ENCODE peak calls at places on chromosome 14, in seven cellular contexts. Z is OCI-LY7, Y is HCT116, U is RWPE2, W is fibroblast of pulmonary artery, F is heart left ventricle, M is uterus. N is an unnamed sample.

GRCh38 chr14:51677276-51677675 is 25.6 kb downstream of the FRMD6 start:
- DNase-seq in M (no peak), U (no peak), Y (no peak), F (no peak), Z (no peak), W (peak), N (no peak)

GRCh38 chr14:20697273-20698017 is 8.9 kb downstream of the ANG start:
- DNase-seq in W (peak), M (peak), F (no peak), Y (peak), Z (peak), U (no peak), N (peak)

GRCh38 chr14:60616326-60617044 is 32.8 kb downstream of the SIX1 start:
- DNase-seq in U (no peak), Z (no peak), Y (no peak), F (no peak), M (no peak), W (no peak), N (no peak)

GRCh38 chr14:44607701-44608100 is 100.6 kb upstream of the FSCB start:
- DNase-seq in W (no peak), M (no peak), F (no peak), Y (no peak), Z (no peak), U (no peak), N (no peak)

GRCh38 chr14:73524493-73524892 is 12.4 kb upstream of the ACOT1 start:
- DNase-seq in Y (no peak), F (no peak), W (no peak), M (no peak), U (no peak), Z (no peak), N (no peak)

GRCh38 chr14:61147369-61147897 is 133.7 kb downstream of the TMEM30B start:
- DNase-seq in M (no peak), W (peak), F (no peak), Y (no peak), Z (no peak), U (no peak), N (no peak)

GRCh38 chr14:64394423-64394822 is 6.3 kb downstream of the MTHFD1 start:
- DNase-seq in M (no peak), W (no peak), Y (no peak), Z (no peak), F (no peak), U (no peak), N (no peak)

GRCh38 chr14:99522025-99522401 is 40.8 kb downstream of the CCNK start:
- DNase-seq in Z (no peak), F (peak), W (no peak), U (no peak), M (no peak), Y (no peak), N (no peak)

GRCh38 chr14:91366749-91367148 is 50.9 kb downstream of the CCDC88C start:
- DNase-seq in Y (no peak), W (no peak), F (no peak), Z (no peak), U (no peak), M (no peak), N (no peak)

GRCh38 chr14:93115920-93116675 is at the start of gene ITPK1:
- DNase-seq in W (peak), U (no peak), M (peak), Y (no peak), F (peak), Z (peak), N (peak)
- TF ChIP-seq CTCF in W (no peak), U (peak), M (no peak), Y (peak), F (no peak), Z (peak), N (peak)

GRCh38 chr14:94547726-94548125 is 13.5 kb upstream of the SERPINA4 start:
- DNase-seq in F (no peak), W (no peak), U (no peak), Y (no peak), Z (no peak), M (no peak), N (no peak)

GRCh38 chr14:94545131-94545841 is 16.0 kb upstream of the SERPINA4 start:
- DNase-seq in F (no peak), W (peak), Z (no peak), U (no peak), Y (no peak), M (no peak), N (no peak)

GRCh38 chr14:94548131-94548998 is 12.9 kb upstream of the SERPINA4 start:
- DNase-seq in U (no peak), M (no peak), F (no peak), W (peak), Y (no peak), Z (no peak), N (no peak)

GRCh38 chr14:94548999-94549985 is 11.9 kb upstream of the SERPINA4 start:
- DNase-seq in U (no peak), M (peak), Z (peak), W (peak), Y (peak), F (peak), N (peak)

GRCh38 chr14:94547151-94547680 is 14.0 kb upstream of the SERPINA4 start:
- DNase-seq in Z (no peak), Y (no peak), M (no peak), W (no peak), F (no peak), U (no peak), N (no peak)
- TF ChIP-seq CTCF in Z (no peak), Y (no peak), M (no peak), W (no peak), F (no peak), U (no peak), N (no peak)

DNA sequence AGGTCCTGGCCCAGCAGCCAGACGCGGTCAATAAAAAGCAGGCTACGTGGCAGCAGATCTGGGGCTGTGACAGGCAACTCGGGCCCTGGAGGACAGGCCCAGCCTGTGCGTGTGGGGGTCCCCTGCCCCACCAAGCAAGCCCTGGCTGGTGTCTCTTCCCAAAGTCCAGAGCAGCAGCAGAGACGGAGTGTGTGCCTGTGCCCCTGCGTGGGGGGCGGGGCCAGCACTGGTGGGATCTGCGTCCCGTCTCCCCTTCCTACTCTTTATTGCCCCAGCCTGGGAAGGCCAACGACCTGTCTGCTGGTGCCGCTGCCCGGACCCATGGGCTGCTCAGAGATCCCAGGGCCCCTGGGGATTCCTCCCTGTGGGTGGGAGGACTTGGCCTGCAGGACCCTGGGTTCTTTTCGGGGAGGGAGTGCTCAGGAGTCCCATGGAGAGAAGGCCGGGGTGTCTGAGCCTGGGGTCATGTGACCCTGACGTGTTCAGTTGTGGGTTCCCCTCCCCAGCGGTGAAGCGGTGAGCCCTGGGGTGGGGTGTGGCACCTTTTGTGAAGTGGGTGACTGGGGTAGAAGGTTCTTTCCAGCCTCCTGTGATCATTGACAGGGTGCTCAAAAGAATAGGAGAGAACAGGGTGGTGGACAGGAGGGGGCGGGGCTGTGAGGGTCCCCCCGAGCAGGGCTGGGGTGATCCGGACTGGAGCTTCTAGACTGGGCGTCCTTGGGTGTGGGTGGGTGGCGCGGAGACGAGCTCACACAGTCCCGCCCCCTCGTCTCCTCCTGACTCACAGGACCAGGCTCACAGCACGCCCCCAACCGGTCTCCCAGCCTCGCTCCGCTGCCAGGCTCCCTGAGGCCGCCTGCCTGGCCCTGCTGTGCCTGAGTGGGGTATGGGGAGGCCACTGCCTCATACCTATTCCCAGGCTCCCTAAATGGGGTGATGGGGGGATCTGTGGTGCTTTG is 22.4 kb downstream of the ASPG start:
- DNase-seq in W (no peak), M (no peak), Z (no peak), U (peak), Y (no peak), F (peak), N (no peak)
- TF ChIP-seq CTCF in W (no peak), M (no peak), Z (no peak), U (no peak), Y (no peak), F (no peak), N (no peak)

DNA sequence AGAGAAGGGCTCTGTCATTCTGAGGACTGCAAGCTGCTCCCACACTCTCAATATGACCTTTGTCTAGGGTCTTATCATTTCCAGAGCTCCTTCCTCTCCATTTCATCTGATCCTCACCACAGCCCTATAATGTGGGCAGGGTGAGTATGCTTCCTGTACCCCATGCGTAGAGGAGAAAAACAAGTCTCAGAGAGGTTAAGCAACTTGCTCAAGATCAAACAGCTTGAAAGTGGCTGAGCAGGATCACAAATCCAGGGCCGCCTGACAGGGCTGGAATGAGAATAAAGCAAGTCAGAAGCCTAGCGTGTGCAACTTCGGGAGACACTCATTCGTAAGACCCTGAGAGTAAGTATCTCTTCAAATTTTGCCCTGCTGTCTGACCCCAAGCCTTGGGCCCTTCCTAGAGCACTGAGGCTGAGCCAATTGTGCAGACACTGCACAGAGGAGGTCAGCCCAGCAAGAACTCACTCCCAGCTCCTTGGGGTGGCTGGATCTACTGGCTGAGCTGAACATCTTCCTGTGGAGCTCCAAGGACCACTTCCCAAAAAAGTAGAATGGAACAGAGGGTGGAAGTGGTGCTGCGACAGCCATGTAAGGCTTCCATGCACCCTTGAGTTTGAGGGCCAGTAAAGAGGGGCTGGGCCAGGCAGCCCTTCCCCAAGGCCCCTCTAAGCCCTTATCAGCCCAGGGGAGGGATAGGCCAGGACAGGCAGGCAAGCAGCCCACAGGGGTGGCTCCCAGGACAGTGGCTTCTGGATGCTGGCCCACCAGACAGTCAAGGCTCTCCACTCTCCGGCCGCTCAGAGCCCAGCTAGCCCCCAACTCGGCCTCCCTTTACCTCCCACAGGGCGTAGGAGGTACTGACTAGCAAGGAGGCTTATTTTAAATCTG is 10.5 kb downstream of the ZFP36L1 start:
- DNase-seq in F (no peak), Y (no peak), W (no peak), U (no peak), M (peak), Z (no peak), N (no peak)
- TF ChIP-seq CTCF in F (no peak), Y (no peak), W (no peak), U (no peak), M (no peak), Z (no peak), N (no peak)

GRCh38 chr14:101950516-101951215 is 13.7 kb upstream of the DYNC1H1 start:
- DNase-seq in U (no peak), Y (no peak), M (no peak), F (no peak), Z (no peak), W (no peak), N (no peak)

GRCh38 chr14:101947577-101947903 is 16.8 kb upstream of the DYNC1H1 start:
- DNase-seq in F (no peak), M (no peak), W (no peak), Z (no peak), Y (no peak), U (no peak), N (no peak)

GRCh38 chr14:101947904-101948665 is 16.3 kb upstream of the DYNC1H1 start:
- DNase-seq in M (peak), Z (peak), W (peak), U (peak), Y (peak), F (peak), N (peak)

GRCh38 chr14:101948666-101949205 is 15.6 kb upstream of the DYNC1H1 start:
- DNase-seq in W (no peak), F (peak), M (no peak), Z (no peak), U (no peak), Y (no peak), N (no peak)

GRCh38 chr14:101950100-101950499 is 14.3 kb upstream of the DYNC1H1 start:
- DNase-seq in U (no peak), W (no peak), Y (no peak), Z (peak), F (no peak), M (no peak), N (no peak)
- TF ChIP-seq CTCF in U (no peak), W (no peak), Y (no peak), Z (peak), F (no peak), M (no peak), N (no peak)

DNA sequence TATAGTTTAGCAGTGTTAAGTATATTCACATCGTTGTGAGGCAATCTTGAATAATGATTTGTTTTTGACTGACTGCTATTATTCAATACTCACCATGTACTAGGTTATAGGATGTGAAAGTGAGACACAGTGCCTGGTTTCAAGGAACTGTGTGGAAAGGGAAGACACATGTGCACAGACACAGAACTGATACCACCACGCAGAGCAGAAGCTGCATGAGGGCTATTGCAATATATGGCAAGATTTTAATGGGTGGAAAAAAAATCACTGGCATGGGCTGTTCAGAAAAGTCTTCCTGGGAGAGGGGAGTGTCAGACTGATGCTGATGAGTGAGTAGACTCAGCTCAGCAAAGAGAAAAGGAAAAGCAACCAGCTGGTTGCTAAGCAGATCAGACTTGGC is 10.4 kb downstream of the SLC7A8 start:
- DNase-seq in U (no peak), F (no peak), M (no peak), Z (peak), Y (no peak), W (no peak), N (no peak)
- TF ChIP-seq CTCF in U (no peak), F (no peak), M (no peak), Z (no peak), Y (no peak), W (no peak), N (no peak)

GRCh38 chr14:22002860-22003284 is 329.3 kb upstream of the OR4E1 start:
- DNase-seq in Y (peak), M (no peak), F (no peak), Z (peak), W (no peak), U (no peak), N (no peak)
- TF ChIP-seq CTCF in Y (peak), M (no peak), F (peak), Z (peak), W (no peak), U (peak), N (peak)

DNA sequence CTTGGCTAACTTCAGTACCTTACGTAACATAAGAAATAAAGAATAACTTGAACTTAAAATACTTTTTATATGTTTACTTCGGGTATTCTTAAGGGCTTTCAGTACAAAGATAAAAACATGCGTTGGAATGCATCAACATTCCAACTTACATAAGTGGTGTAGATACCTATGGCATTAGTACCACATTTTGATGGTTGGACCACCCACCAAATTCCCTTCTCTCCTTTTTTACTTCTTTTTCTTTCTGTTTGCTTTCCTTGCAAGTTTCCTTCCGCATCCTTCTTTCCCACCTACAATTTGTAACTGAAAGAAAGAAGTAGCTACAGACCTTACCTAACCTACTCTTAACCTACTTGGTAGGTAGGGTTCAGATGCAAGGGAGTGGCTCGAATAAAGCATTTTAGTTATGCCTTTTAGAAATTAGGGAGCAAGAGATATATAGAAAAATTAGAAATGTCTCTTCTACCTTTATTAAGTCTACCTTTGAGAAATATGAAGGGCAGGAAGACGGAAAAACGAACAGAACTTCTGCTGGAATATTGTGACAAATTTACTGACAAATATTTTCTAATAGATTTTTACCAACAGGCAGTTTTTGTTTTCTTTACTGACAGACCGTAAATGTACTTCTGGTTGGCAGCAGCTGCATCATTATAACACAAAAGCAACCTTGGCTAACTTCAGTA is 2.1 kb upstream of the ARHGAP5 start:
- DNase-seq in Z (no peak), U (no peak), M (no peak), W (peak), F (no peak), Y (no peak), N (no peak)
- TF ChIP-seq CTCF in Z (no peak), U (no peak), M (no peak), W (no peak), F (no peak), Y (no peak), N (no peak)

GRCh38 chr14:105945891-105946290 is 419.5 kb downstream of the TMEM121 start:
- DNase-seq in Y (no peak), W (no peak), F (no peak), Z (no peak), U (no peak), M (no peak), N (no peak)

GRCh38 chr14:105940534-105941225 is 414.3 kb downstream of the TMEM121 start:
- DNase-seq in M (no peak), Z (no peak), U (peak), F (no peak), W (no peak), Y (no peak), N (no peak)

GRCh38 chr14:105944632-105945610 is 418.5 kb downstream of the TMEM121 start:
- DNase-seq in W (no peak), M (peak), F (peak), Z (no peak), U (no peak), Y (peak), N (no peak)

GRCh38 chr14:105941226-105942166 is 415.1 kb downstream of the TMEM121 start:
- DNase-seq in F (no peak), U (peak), Y (no peak), M (no peak), W (no peak), Z (no peak), N (no peak)

GRCh38 chr14:105943973-105944602 is 417.7 kb downstream of the TMEM121 start:
- DNase-seq in U (no peak), W (no peak), Y (no peak), M (no peak), Z (no peak), F (no peak), N (no peak)
- TF ChIP-seq CTCF in U (no peak), W (no peak), Y (no peak), M (no peak), Z (no peak), F (no peak), N (no peak)